ENCODE peak calls at places on chromosomes 3 and 15, in ten cellular contexts. One of them, this sample, is unnamed.

GRCh38 chr15:70466895-70467529 is 296.3 kb downstream of the UACA start:
- DNase-seq in T-helper 9 cell: peak
- DNase-seq in CD8-positive, alpha-beta memory T cell: no peak
- DNase-seq in LHCN-M2: peak
- DNase-seq in HCT116: peak
- DNase-seq in activated T-cell treated with anti-CD3 and anti-CD28 coated beads for 24 hours: peak
- DNase-seq in DMS 273 treated with DMSO at 0.1 percent for 48 hours: peak
- DNase-seq in astrocyte of the hippocampus: peak
- DNase-seq in CD4-positive, alpha-beta T cell: peak
- DNase-seq in HEK293T: peak
- DNase-seq in this sample: no peak

GRCh38 chr3:32420138-32420981 is 28.7 kb downstream of the CMTM7 start:
- DNase-seq in CD8-positive, alpha-beta memory T cell: no peak
- DNase-seq in HCT116: peak
- DNase-seq in T-helper 9 cell: no peak
- DNase-seq in activated T-cell treated with anti-CD3 and anti-CD28 coated beads for 24 hours: no peak
- DNase-seq in DMS 273 treated with DMSO at 0.1 percent for 48 hours: no peak
- DNase-seq in HEK293T: no peak
- DNase-seq in astrocyte of the hippocampus: peak
- DNase-seq in CD4-positive, alpha-beta T cell: no peak
- DNase-seq in LHCN-M2: peak
- DNase-seq in this sample: no peak

GRCh38 chr3:28575748-28576589 is 227.3 kb upstream of the AZI2 start:
- DNase-seq in CD4-positive, alpha-beta T cell: no peak
- DNase-seq in HEK293T: peak
- DNase-seq in CD8-positive, alpha-beta memory T cell: no peak
- DNase-seq in HCT116: no peak
- DNase-seq in astrocyte of the hippocampus: peak
- DNase-seq in activated T-cell treated with anti-CD3 and anti-CD28 coated beads for 24 hours: no peak
- DNase-seq in T-helper 9 cell: no peak
- DNase-seq in DMS 273 treated with DMSO at 0.1 percent for 48 hours: peak
- DNase-seq in LHCN-M2: peak
- DNase-seq in this sample: no peak

GRCh38 chr15:34986326-34987181 is 1.5 kb downstream of the ZNF770 start:
- DNase-seq in astrocyte of the hippocampus: peak
- DNase-seq in activated T-cell treated with anti-CD3 and anti-CD28 coated beads for 24 hours: no peak
- DNase-seq in HEK293T: no peak
- DNase-seq in CD8-positive, alpha-beta memory T cell: no peak
- DNase-seq in T-helper 9 cell: no peak
- DNase-seq in HCT116: no peak
- DNase-seq in CD4-positive, alpha-beta T cell: no peak
- DNase-seq in LHCN-M2: no peak
- DNase-seq in DMS 273 treated with DMSO at 0.1 percent for 48 hours: no peak
- DNase-seq in this sample: no peak

GRCh38 chr3:118488751-118489150 is 545.9 kb downstream of the IGSF11 start:
- DNase-seq in CD4-positive, alpha-beta T cell: no peak
- DNase-seq in CD8-positive, alpha-beta memory T cell: no peak
- DNase-seq in LHCN-M2: no peak
- DNase-seq in DMS 273 treated with DMSO at 0.1 percent for 48 hours: no peak
- DNase-seq in HEK293T: no peak
- DNase-seq in HCT116: no peak
- DNase-seq in T-helper 9 cell: no peak
- DNase-seq in activated T-cell treated with anti-CD3 and anti-CD28 coated beads for 24 hours: no peak
- DNase-seq in astrocyte of the hippocampus: no peak
- DNase-seq in this sample: no peak

GRCh38 chr3:169661567-169662214 is 1.8 kb downstream of the MECOM start:
- DNase-seq in activated T-cell treated with anti-CD3 and anti-CD28 coated beads for 24 hours: no peak
- DNase-seq in HEK293T: peak
- DNase-seq in LHCN-M2: peak
- DNase-seq in T-helper 9 cell: no peak
- DNase-seq in CD4-positive, alpha-beta T cell: no peak
- DNase-seq in DMS 273 treated with DMSO at 0.1 percent for 48 hours: no peak
- DNase-seq in CD8-positive, alpha-beta memory T cell: no peak
- DNase-seq in HCT116: no peak
- DNase-seq in astrocyte of the hippocampus: peak
- DNase-seq in this sample: no peak

GRCh38 chr3:184262166-184262926 is 993 bp upstream of the CAMK2N2 start:
- DNase-seq in CD4-positive, alpha-beta T cell: no peak
- DNase-seq in T-helper 9 cell: peak
- DNase-seq in HEK293T: no peak
- DNase-seq in CD8-positive, alpha-beta memory T cell: peak
- DNase-seq in activated T-cell treated with anti-CD3 and anti-CD28 coated beads for 24 hours: no peak
- DNase-seq in HCT116: no peak
- DNase-seq in astrocyte of the hippocampus: no peak
- DNase-seq in DMS 273 treated with DMSO at 0.1 percent for 48 hours: no peak
- DNase-seq in LHCN-M2: no peak
- DNase-seq in this sample: no peak

GRCh38 chr3:139633511-139633910 is 44.3 kb downstream of the NMNAT3 start:
- DNase-seq in HCT116: no peak
- DNase-seq in astrocyte of the hippocampus: no peak
- DNase-seq in LHCN-M2: no peak
- DNase-seq in activated T-cell treated with anti-CD3 and anti-CD28 coated beads for 24 hours: no peak
- DNase-seq in T-helper 9 cell: no peak
- DNase-seq in CD8-positive, alpha-beta memory T cell: no peak
- DNase-seq in HEK293T: no peak
- DNase-seq in CD4-positive, alpha-beta T cell: no peak
- DNase-seq in DMS 273 treated with DMSO at 0.1 percent for 48 hours: no peak
- DNase-seq in this sample: no peak

GRCh38 chr15:39192376-39192775 is 388.5 kb upstream of the THBS1 start:
- DNase-seq in activated T-cell treated with anti-CD3 and anti-CD28 coated beads for 24 hours: no peak
- DNase-seq in CD8-positive, alpha-beta memory T cell: no peak
- DNase-seq in CD4-positive, alpha-beta T cell: no peak
- DNase-seq in LHCN-M2: no peak
- DNase-seq in HCT116: no peak
- DNase-seq in DMS 273 treated with DMSO at 0.1 percent for 48 hours: no peak
- DNase-seq in astrocyte of the hippocampus: no peak
- DNase-seq in T-helper 9 cell: no peak
- DNase-seq in HEK293T: no peak
- DNase-seq in this sample: no peak

GRCh38 chr3:52232279-52233107 is 6.5 kb downstream of the TWF2 start:
- DNase-seq in T-helper 9 cell: no peak
- DNase-seq in HEK293T: no peak
- DNase-seq in CD4-positive, alpha-beta T cell: peak
- DNase-seq in HCT116: no peak
- DNase-seq in DMS 273 treated with DMSO at 0.1 percent for 48 hours: no peak
- DNase-seq in astrocyte of the hippocampus: no peak
- DNase-seq in activated T-cell treated with anti-CD3 and anti-CD28 coated beads for 24 hours: no peak
- DNase-seq in LHCN-M2: no peak
- DNase-seq in CD8-positive, alpha-beta memory T cell: no peak
- DNase-seq in this sample: no peak

GRCh38 chr15:50624616-50625168 is 61.9 kb downstream of the TRPM7 start:
- DNase-seq in astrocyte of the hippocampus: no peak
- DNase-seq in T-helper 9 cell: no peak
- DNase-seq in CD8-positive, alpha-beta memory T cell: no peak
- DNase-seq in HCT116: no peak
- DNase-seq in CD4-positive, alpha-beta T cell: no peak
- DNase-seq in activated T-cell treated with anti-CD3 and anti-CD28 coated beads for 24 hours: no peak
- DNase-seq in HEK293T: no peak
- DNase-seq in LHCN-M2: no peak
- DNase-seq in DMS 273 treated with DMSO at 0.1 percent for 48 hours: no peak
- DNase-seq in this sample: no peak

GRCh38 chr15:22944651-22945050 is 35.5 kb downstream of the CYFIP1 start:
- DNase-seq in HEK293T: no peak
- DNase-seq in T-helper 9 cell: no peak
- DNase-seq in HCT116: no peak
- DNase-seq in DMS 273 treated with DMSO at 0.1 percent for 48 hours: no peak
- DNase-seq in LHCN-M2: no peak
- DNase-seq in CD8-positive, alpha-beta memory T cell: no peak
- DNase-seq in activated T-cell treated with anti-CD3 and anti-CD28 coated beads for 24 hours: no peak
- DNase-seq in astrocyte of the hippocampus: no peak
- DNase-seq in CD4-positive, alpha-beta T cell: no peak
- DNase-seq in this sample: no peak

GRCh38 chr3:152508705-152509104 is 240.0 kb downstream of the MBNL1 start:
- DNase-seq in astrocyte of the hippocampus: no peak
- DNase-seq in HEK293T: no peak
- DNase-seq in T-helper 9 cell: no peak
- DNase-seq in HCT116: peak
- DNase-seq in LHCN-M2: no peak
- DNase-seq in DMS 273 treated with DMSO at 0.1 percent for 48 hours: peak
- DNase-seq in CD4-positive, alpha-beta T cell: no peak
- DNase-seq in CD8-positive, alpha-beta memory T cell: no peak
- DNase-seq in activated T-cell treated with anti-CD3 and anti-CD28 coated beads for 24 hours: no peak
- DNase-seq in this sample: no peak

GRCh38 chr15:99450896-99451358 is 114.9 kb upstream of the MEF2A start:
- DNase-seq in astrocyte of the hippocampus: peak
- DNase-seq in HEK293T: no peak
- DNase-seq in CD8-positive, alpha-beta memory T cell: no peak
- DNase-seq in activated T-cell treated with anti-CD3 and anti-CD28 coated beads for 24 hours: peak
- DNase-seq in LHCN-M2: no peak
- DNase-seq in DMS 273 treated with DMSO at 0.1 percent for 48 hours: no peak
- DNase-seq in CD4-positive, alpha-beta T cell: peak
- DNase-seq in T-helper 9 cell: peak
- DNase-seq in HCT116: no peak
- DNase-seq in this sample: no peak

GRCh38 chr3:102481050-102481449 is 46.2 kb downstream of the ZPLD1 start:
- DNase-seq in T-helper 9 cell: no peak
- DNase-seq in activated T-cell treated with anti-CD3 and anti-CD28 coated beads for 24 hours: no peak
- DNase-seq in DMS 273 treated with DMSO at 0.1 percent for 48 hours: no peak
- DNase-seq in CD8-positive, alpha-beta memory T cell: no peak
- DNase-seq in HCT116: no peak
- DNase-seq in HEK293T: no peak
- DNase-seq in LHCN-M2: no peak
- DNase-seq in astrocyte of the hippocampus: no peak
- DNase-seq in CD4-positive, alpha-beta T cell: no peak
- DNase-seq in this sample: no peak

This sample was measured in T-helper 22 cell.